ENCODE peak calls at places on chromosomes 12 and 14, in four cellular contexts. N, H, L and J are unnamed samples.

GRCh38 chr12:48084841-48085460 is 20.9 kb downstream of the SENP1 start:
- DNase-seq in N (no peak), H (no peak), L (no peak), J (no peak)

GRCh38 chr12:54988402-54989054 is 4.0 kb upstream of the TESPA1 start:
- DNase-seq in N (no peak), H (no peak), L (no peak), J (no peak)

GRCh38 chr12:108193922-108194321 is 64.8 kb downstream of the WSCD2 start:
- DNase-seq in N (peak), H (peak), L (no peak), J (no peak)

GRCh38 chr14:67491741-67492504 is 3.4 kb upstream of the TMEM229B start:
- DNase-seq in N (no peak), H (peak), L (no peak), J (no peak)

GRCh38 chr12:95212576-95212975 is 4.7 kb downstream of the FGD6 start:
- DNase-seq in N (no peak), H (no peak), L (no peak), J (no peak)

GRCh38 chr12:50453872-50454271 is 50.9 kb upstream of the DIP2B start:
- DNase-seq in N (no peak), H (no peak), L (no peak), J (no peak)

GRCh38 chr14:24422694-24423531 is 6.6 kb downstream of the CBLN3 start:
- DNase-seq in N (no peak), H (no peak), L (no peak), J (no peak)

GRCh38 chr14:77241955-77242354 is 29.1 kb downstream of the NGB start:
- DNase-seq in N (no peak), H (no peak), L (no peak), J (no peak)

GRCh38 chr12:6336859-6337744 is 4.8 kb downstream of the TNFRSF1A start:
- DNase-seq in N (no peak), H (no peak), L (no peak), J (no peak)

GRCh38 chr14:94036328-94037167 is 10.4 kb downstream of the OTUB2 start:
- DNase-seq in N (peak), H (peak), L (peak), J (peak)

GRCh38 chr12:131981388-131981787 is 31.6 kb downstream of the EP400 start:
- DNase-seq in N (no peak), H (no peak), L (no peak), J (no peak)

DNA sequence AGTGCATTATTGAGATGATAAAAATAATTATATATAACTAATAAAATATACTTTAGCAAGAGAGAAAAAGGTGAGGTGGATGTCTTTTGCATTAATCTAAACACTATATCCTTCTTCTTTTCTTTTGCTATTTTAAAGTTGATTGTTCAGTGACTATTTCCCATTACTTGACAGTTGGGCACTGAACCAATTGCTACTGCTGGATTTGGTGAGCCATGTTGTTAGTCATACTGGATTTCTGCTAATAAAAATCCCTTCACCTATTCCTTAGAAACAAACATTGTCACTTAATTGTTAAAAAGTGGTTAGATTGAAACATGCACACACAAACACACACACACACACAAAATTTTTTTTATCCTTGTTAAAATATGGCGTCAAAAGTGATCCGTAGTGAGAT is 251.6 kb upstream of the ALG10 start:
- DNase-seq in N (no peak), H (no peak), L (no peak), J (no peak)
- TF ChIP-seq CTCF in N (no peak), H (no peak), L (no peak), J (no peak)

GRCh38 chr12:76085159-76085868 is 829 bp upstream of the NAP1L1 start:
- DNase-seq in N (no peak), H (peak), L (no peak), J (no peak)

GRCh38 chr12:76094754-76095153 is 10.3 kb upstream of the NAP1L1 start:
- DNase-seq in N (no peak), H (no peak), L (no peak), J (no peak)

GRCh38 chr12:76096079-76096651 is 11.7 kb upstream of the NAP1L1 start:
- DNase-seq in N (no peak), H (no peak), L (no peak), J (no peak)

GRCh38 chr12:76091245-76091757 is 6.8 kb upstream of the NAP1L1 start:
- DNase-seq in N (no peak), H (no peak), L (no peak), J (no peak)
- TF ChIP-seq CTCF in N (no peak), H (no peak), L (no peak), J (no peak)

DNA sequence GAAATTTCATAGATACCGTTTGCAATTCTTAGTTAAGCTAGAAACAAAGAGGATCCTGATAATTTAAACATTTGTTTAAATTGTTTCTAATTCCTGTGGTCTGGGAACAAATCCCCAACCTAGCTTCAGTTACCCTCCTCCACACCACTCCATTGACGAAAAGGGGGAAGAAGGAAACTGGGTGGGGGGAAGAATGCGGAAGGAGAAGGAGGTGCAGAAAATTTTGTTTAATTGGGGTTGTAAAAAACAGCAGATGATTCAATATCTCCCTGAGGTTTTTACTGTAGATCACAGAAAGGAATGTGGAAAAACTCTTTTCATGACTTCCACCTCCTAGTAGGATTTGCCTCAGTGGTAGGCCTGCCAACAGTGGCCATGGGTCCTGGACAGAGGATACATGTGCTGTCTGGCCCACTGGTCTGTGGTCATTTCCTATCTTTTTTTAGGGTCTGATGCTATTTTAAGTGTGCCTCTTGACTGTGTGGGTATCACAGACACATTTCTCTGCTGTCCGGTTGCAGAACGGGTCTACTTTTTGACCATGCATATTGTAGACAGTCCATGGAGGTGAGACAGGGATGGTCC is 122.9 kb upstream of the PCED1B start:
- DNase-seq in N (no peak), H (no peak), L (no peak), J (no peak)
- TF ChIP-seq CTCF in N (no peak), H (no peak), L (no peak), J (no peak)

DNA sequence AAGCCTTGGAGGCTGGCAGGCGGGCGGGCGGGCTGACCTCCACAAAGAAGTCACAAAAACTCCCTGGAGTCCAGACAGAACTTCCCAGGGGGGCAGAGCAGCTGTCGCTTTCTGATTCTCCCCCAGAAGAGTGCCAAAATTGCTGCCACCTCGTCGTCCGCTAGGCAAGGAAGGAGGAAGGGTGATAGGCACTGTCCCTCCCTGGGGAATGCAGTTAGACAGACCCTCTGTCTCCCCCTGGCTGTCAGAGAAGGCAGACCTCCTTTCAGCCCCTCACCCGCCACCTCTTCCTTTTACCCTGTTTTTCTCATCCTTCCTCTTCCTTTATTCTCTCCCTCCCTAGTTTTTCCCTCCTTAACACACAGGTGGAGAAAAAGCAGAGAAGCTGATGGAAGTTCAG is 18.7 kb downstream of the GRIN2B start:
- DNase-seq in N (no peak), H (peak), L (no peak), J (no peak)
- TF ChIP-seq CTCF in N (peak), H (peak), L (peak), J (no peak)

DNA sequence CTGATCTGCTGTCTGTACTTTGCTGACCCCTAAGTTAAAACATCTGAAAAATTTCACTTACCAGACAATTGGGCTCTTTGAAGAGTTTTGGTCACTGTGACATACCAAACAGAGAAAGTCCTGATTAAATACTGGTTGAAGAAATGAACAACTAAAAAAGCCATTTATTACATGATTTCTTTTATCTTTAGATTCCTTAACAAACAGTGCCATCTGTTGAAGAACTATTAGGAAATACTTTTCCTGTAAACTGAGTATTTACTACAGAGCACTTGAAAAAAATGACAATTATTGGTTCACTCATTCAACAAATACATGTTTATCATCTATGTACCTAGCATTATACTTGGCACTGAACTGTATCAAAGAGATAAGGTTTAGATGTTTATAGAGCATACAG is 6.5 kb upstream of the WASHC4 start:
- DNase-seq in N (no peak), H (no peak), L (no peak), J (no peak)
- TF ChIP-seq CTCF in N (no peak), H (peak), L (peak), J (peak)

DNA sequence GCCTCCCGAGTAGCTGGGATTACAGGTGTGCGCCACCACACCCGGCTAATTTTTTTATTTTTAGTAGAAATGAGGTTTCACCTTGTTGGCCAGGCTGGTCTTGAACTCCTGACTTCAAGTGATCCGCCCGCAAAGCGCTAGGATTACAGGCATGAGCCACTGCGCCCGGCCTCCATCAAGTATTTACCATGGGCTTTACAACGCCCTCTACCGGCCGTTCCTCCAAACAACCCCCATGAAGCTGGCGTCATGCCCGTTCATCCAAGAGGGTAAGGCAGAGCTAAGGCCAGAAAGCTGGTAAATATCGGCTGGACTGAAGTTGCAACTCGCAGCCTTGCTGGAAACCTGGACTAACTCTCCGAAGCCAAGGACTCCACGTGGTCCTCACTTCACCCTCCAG is 41.6 kb downstream of the RNF34 start:
- DNase-seq in N (no peak), H (peak), L (no peak), J (no peak)
- TF ChIP-seq CTCF in N (no peak), H (no peak), L (peak), J (no peak)

GRCh38 chr12:119699199-119699765 is 31.3 kb downstream of the PRKAB1 start:
- DNase-seq in N (no peak), H (no peak), L (no peak), J (peak)
- TF ChIP-seq CTCF in N (no peak), H (no peak), L (no peak), J (no peak)

GRCh38 chr12:28583771-28584261 is 393.6 kb downstream of the CCDC91 start:
- DNase-seq in N (no peak), H (no peak), L (no peak), J (peak)
- TF ChIP-seq CTCF in N (no peak), H (peak), L (no peak), J (peak)

GRCh38 chr12:65106948-65107347 is 14.2 kb downstream of the WIF1 start:
- DNase-seq in N (no peak), H (no peak), L (no peak), J (no peak)
- TF ChIP-seq CTCF in N (peak), H (peak), L (peak), J (peak)